ENCODE peak calls at places on chromosomes 3 and 15, in four cellular contexts. C, V, Y and W are unnamed samples.

GRCh38 chr15:27878841-27879240 is 220.3 kb downstream of the OCA2 start:
- DNase-seq in C (no peak), V (no peak), Y (no peak), W (no peak)

GRCh38 chr3:22269827-22270226 is 518.8 kb upstream of the ZNF385D start:
- DNase-seq in C (no peak), V (no peak), Y (no peak), W (no peak)

GRCh38 chr3:111473550-111473949 is 68.4 kb upstream of the CD96 start:
- DNase-seq in C (no peak), V (no peak), Y (peak), W (peak)

GRCh38 chr3:17833786-17834559 is 91.5 kb upstream of the TBC1D5 start:
- DNase-seq in C (no peak), V (no peak), Y (no peak), W (no peak)

GRCh38 chr15:100245855-100246254 is 95.9 kb downstream of the ADAMTS17 start:
- DNase-seq in C (no peak), V (no peak), Y (no peak), W (no peak)

GRCh38 chr3:9913601-9914000 is 3.3 kb upstream of the IL17RC start:
- DNase-seq in C (no peak), V (no peak), Y (no peak), W (no peak)

GRCh38 chr15:67372563-67372962 is 118.0 kb downstream of the IQCH start:
- DNase-seq in C (no peak), V (no peak), Y (no peak), W (no peak)

GRCh38 chr3:179177611-179178010 is 29.5 kb downstream of the PIK3CA start:
- DNase-seq in C (no peak), V (no peak), Y (no peak), W (no peak)

GRCh38 chr3:139117136-139117675 is 72.5 kb upstream of the PRR23C start:
- DNase-seq in C (no peak), V (no peak), Y (no peak), W (no peak)

GRCh38 chr3:124826703-124827102 is 60.5 kb downstream of the ITGB5 start:
- DNase-seq in C (no peak), V (no peak), Y (no peak), W (no peak)

GRCh38 chr15:91716536-91716935 is 137.0 kb upstream of the SLCO3A1 start:
- DNase-seq in C (no peak), V (no peak), Y (no peak), W (no peak)

GRCh38 chr15:70286110-70286806 is 188.5 kb upstream of the TLE3 start:
- DNase-seq in C (no peak), V (no peak), Y (no peak), W (no peak)

GRCh38 chr15:65054333-65055200 is 9.4 kb downstream of the SLC51B start:
- DNase-seq in C (peak), V (peak), Y (peak), W (peak)

GRCh38 chr3:117398166-117398954 is 688.8 kb downstream of the TUSC7 start:
- DNase-seq in C (no peak), V (no peak), Y (peak), W (no peak)

GRCh38 chr15:38531509-38531908 is 33.1 kb downstream of the RASGRP1 start:
- DNase-seq in C (no peak), V (no peak), Y (no peak), W (no peak)

GRCh38 chr3:109257269-109257668 is 59.0 kb downstream of the DPPA2 start:
- DNase-seq in C (no peak), V (no peak), Y (no peak), W (no peak)

GRCh38 chr15:34359416-34359815 is 7.6 kb downstream of the LPCAT4 start:
- DNase-seq in C (no peak), V (no peak), Y (no peak), W (no peak)

GRCh38 chr3:63656791-63657190 is 4.3 kb downstream of the SNTN start:
- DNase-seq in C (no peak), V (no peak), Y (no peak), W (no peak)

GRCh38 chr3:150254199-150254786 is 153.8 kb upstream of the TSC22D2 start:
- DNase-seq in C (no peak), V (no peak), Y (no peak), W (no peak)

GRCh38 chr15:59176653-59177444 is 29.8 kb upstream of the LDHAL6B start:
- DNase-seq in C (no peak), V (no peak), Y (no peak), W (no peak)

GRCh38 chr15:59185725-59186124 is 20.9 kb upstream of the LDHAL6B start:
- DNase-seq in C (no peak), V (no peak), Y (no peak), W (no peak)

GRCh38 chr15:59177445-59177728 is 29.3 kb upstream of the LDHAL6B start:
- DNase-seq in C (no peak), V (no peak), Y (no peak), W (no peak)

GRCh38 chr15:59178151-59178705 is 28.4 kb upstream of the LDHAL6B start:
- DNase-seq in C (no peak), V (no peak), Y (no peak), W (no peak)

GRCh38 chr15:59180946-59181345 is 25.7 kb upstream of the LDHAL6B start:
- DNase-seq in C (no peak), V (no peak), Y (no peak), W (no peak)
- TF ChIP-seq ELF4 in C (no peak), V (no peak), Y (no peak), W (no peak)

DNA sequence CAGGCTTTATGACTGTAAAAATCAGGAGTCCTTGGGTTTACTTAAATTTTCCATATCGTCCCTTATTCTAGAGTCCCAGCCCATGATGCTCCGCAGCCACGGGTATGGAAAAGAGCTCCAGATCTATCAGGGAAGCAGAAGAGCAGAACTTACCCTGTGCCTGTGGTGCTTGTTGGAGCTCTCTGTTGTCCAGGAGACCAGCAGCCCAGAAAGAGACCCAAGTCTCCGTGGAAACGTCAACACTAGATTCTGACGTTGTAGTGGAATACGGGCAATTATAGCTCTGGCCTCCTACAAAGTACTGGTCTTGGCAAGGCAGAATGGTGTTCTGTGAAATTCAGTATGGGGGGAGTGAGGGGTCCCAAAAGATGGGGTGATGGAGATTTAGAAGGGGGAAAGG is 2.0 kb downstream of the GMNC start:
- DNase-seq in C (no peak), V (no peak), Y (no peak), W (no peak)
- TF ChIP-seq ELF4 in C (no peak), V (no peak), Y (no peak), W (no peak)

GRCh38 chr3:13239467-13239760 is 166.2 kb upstream of the IQSEC1 start:
- DNase-seq in C (no peak), V (no peak), Y (no peak), W (no peak)

GRCh38 chr3:13242364-13242737 is 169.1 kb upstream of the IQSEC1 start:
- DNase-seq in C (no peak), V (no peak), Y (no peak), W (no peak)

GRCh38 chr3:13241621-13242363 is 168.6 kb upstream of the IQSEC1 start:
- DNase-seq in C (no peak), V (no peak), Y (no peak), W (no peak)

GRCh38 chr3:13238687-13239466 is 165.6 kb upstream of the IQSEC1 start:
- DNase-seq in C (no peak), V (no peak), Y (no peak), W (no peak)

DNA sequence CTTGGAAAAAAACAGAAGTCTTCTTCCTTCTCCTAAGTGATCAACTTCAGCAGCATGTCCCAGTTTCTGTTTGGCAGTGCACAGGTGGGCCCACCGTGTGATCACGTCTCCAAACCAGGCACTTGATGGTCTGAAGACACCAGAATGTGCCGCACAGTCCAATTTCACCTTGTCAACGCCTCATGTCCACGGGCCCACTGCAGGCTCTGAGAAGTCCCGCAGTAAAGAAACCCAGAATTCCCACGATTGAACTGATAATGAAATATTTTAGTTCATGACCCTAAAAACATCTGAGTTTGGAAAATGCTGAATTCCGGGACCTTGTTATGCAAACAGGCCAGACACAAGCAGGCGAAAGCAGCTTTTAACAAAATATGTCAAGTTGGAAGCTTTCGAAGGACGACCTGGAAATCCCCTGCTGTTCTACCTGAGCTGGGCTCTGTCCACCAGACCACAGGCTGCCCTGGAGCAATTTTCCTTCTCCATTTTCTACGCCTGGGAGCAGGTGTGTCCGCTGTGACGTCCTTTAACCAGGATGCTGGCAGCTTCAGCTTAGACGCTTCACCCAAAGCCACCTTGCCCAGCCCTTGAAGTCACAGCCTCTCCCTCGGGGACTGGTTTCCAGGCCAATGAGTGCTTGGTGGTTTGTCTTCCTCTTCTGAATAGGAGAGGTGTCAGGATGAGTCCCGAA is 167.8 kb upstream of the IQSEC1 start:
- DNase-seq in C (no peak), V (no peak), Y (no peak), W (no peak)
- TF ChIP-seq ELF4 in C (no peak), V (no peak), Y (no peak), W (no peak)

GRCh38 chr3:56894912-56895431 is 93.2 kb upstream of the ARHGEF3 start:
- DNase-seq in C (no peak), V (no peak), Y (no peak), W (no peak)
- TF ChIP-seq ELF4 in C (no peak), V (no peak), Y (no peak), W (no peak)

DNA sequence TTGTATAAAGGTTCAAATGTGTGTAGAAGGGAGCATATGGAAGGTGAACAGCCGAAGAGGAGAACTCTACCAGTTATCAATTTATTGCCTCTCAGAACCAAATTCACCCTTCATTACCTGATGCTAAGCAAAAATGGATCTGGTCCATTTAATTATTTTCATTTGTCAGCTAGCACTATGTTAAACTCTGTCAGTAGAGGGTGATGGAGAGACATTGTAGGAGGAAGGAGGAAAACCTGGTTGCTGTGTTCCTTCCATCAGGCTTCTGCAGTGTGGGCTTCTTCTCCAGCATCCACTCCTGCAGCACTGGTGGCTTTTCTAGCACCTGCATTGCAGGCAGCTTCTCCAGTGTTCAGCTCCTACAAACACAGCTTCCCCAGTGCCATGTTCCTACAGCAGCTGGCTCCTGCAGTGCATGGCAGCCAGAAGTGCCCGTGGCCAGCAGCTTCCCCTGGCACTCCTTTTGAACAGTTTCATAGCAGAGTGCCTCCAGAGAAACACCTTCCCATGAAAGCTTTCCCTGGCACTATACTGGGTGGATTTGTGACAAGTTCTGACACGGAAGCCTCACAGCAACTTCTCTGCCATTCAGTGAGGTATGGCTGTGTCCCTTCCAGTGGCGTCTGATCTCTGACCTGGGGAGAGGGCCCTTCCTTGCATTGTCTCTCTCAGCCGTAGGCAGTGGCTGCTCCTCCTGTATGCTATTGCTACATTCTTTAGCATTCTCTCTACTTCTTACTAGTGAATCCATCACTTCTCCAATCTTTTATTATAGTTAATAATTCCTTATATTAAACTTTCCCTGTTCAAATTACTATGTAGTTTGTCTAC is 14.6 kb upstream of the IL17RD start:
- DNase-seq in C (no peak), V (peak), Y (no peak), W (no peak)
- TF ChIP-seq ELF4 in C (no peak), V (no peak), Y (no peak), W (no peak)

DNA sequence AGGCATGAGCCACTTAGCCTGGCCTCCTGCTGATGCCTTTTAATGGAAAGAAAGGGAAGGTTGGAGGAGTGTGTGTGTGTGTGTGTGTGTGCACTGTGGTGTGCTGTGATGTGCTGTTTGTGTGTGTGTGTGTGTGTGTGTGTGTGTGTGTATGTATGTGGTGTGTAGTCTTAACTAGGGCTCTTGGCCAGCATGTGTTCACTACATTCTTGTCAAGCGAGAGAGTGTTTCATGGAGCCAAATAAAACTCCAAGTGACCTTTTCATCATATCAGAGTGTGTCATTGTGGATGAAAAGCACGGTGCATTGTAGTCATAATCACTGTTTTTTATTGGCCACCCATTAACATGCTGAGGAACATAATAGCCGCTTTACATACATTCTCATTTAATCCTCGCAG is 30.8 kb upstream of the BHLHE40 start:
- DNase-seq in C (no peak), V (no peak), Y (no peak), W (no peak)
- TF ChIP-seq ELF4 in C (no peak), V (no peak), Y (no peak), W (no peak)

GRCh38 chr3:136728918-136729317 is 23.3 kb downstream of the STAG1 start:
- DNase-seq in C (no peak), V (no peak), Y (no peak), W (no peak)
- TF ChIP-seq ELF4 in C (no peak), V (no peak), Y (no peak), W (no peak)